ENCODE peak calls at places on chromosomes 6 and 20, in nine cellular contexts. A is astrocyte of the cerebellum; O is mucosa of gallbladder; Q is NCI-H82; L is stimulated activated CD4-positive, alpha-beta T cell treated with anti-CD3 and anti-CD28 coated beads, Interleukin-1b, Interleukin-23, amount 100 ng/mL, for 24 hours; I is right cardiac atrium; G is NCI-H2171 treated with DMSO at 0.1 percent for 48 hours; X is GM18507; T is KBM-7. N is an unnamed sample.

GRCh38 chr6:80541186-80541585 is 434.7 kb downstream of the BCKDHB start:
- DNase-seq in L (no peak), X (no peak), O (no peak), T (no peak), Q (no peak), G (no peak), A (peak; percentile 48), I (no peak), N (no peak)

GRCh38 chr6:52580905-52581304 is 4.0 kb upstream of the TRAM2 start:
- DNase-seq in Q (no peak), X (no peak), T (no peak), A (no peak), L (no peak), I (no peak), O (no peak), G (no peak), N (no peak)

GRCh38 chr20:51639206-51639832 is 96.8 kb upstream of the NFATC2 start:
- DNase-seq in T (peak; percentile 75), Q (peak; percentile 82), A (peak; percentile 54), X (no peak), L (no peak), G (peak; percentile 60), O (peak; percentile 66), I (peak; percentile 78), N (peak; percentile 28)

GRCh38 chr6:150078788-150079187 is 9.9 kb upstream of the ULBP3 start:
- DNase-seq in I (no peak), T (no peak), G (no peak), L (no peak), Q (no peak), O (no peak), X (no peak), A (no peak), N (no peak)

GRCh38 chr6:12717356-12717755 is 789 bp downstream of the PHACTR1 start:
- DNase-seq in T (no peak), G (no peak), X (no peak), Q (no peak), A (no peak), L (no peak), O (no peak), I (no peak), N (no peak)

GRCh38 chr20:50215101-50215500 is 24.5 kb downstream of the CEBPB start:
- DNase-seq in I (no peak), G (no peak), A (peak; percentile 58), T (no peak), X (no peak), L (no peak), O (no peak), Q (no peak), N (no peak)

GRCh38 chr20:52779125-52779524 is 193.0 kb upstream of the TSHZ2 start:
- DNase-seq in Q (no peak), I (no peak), O (no peak), G (no peak), X (no peak), L (no peak), A (no peak), T (no peak), N (no peak)

GRCh38 chr20:43982886-43983285 is 68.2 kb downstream of the TOX2 start:
- DNase-seq in O (no peak), T (no peak), A (no peak), X (no peak), I (no peak), L (no peak), Q (no peak), G (no peak), N (no peak)

GRCh38 chr6:18141805-18142590 is 12.9 kb downstream of the TPMT start:
- DNase-seq in I (no peak), O (no peak), T (no peak), X (no peak), G (peak; percentile 82), A (no peak), Q (peak; percentile 94), L (no peak), N (no peak)

GRCh38 chr6:84033523-84034451 is at the start of gene MRAP2:
- DNase-seq in Q (peak; percentile 32), G (peak; percentile 49), A (no peak), T (peak; percentile 49), X (no peak), O (no peak), I (peak; percentile 65), L (no peak), N (no peak)

GRCh38 chr6:17361013-17361412 is 32.4 kb upstream of the CAP2 start:
- DNase-seq in A (peak; percentile 56), T (no peak), L (no peak), G (no peak), Q (no peak), X (no peak), I (no peak), O (no peak), N (no peak)

GRCh38 chr6:156866181-156866862 is 89.1 kb downstream of the ARID1B start:
- DNase-seq in L (no peak), T (no peak), X (no peak), A (no peak), G (no peak), Q (no peak), I (no peak), O (no peak), N (no peak)

GRCh38 chr6:152380993-152381898 is 255.9 kb downstream of the SYNE1 start:
- DNase-seq in T (no peak), O (peak; percentile 72), X (no peak), Q (peak; percentile 85), I (peak; percentile 88), A (peak; percentile 90), L (no peak), G (no peak), N (no peak)

GRCh38 chr20:8631271-8631670 is 437.6 kb upstream of the PLCB4 start:
- DNase-seq in O (no peak), T (no peak), I (no peak), L (no peak), Q (no peak), G (no peak), X (no peak), A (peak; percentile 81), N (no peak)

GRCh38 chr6:169589699-169590257 is 112.1 kb downstream of the WDR27 start:
- DNase-seq in L (no peak), G (no peak), Q (no peak), X (no peak), T (peak; percentile 69), I (no peak), O (no peak), A (peak; percentile 79), N (no peak)

GRCh38 chr6:26157150-26157837 is 70.1 kb downstream of the HFE start:
- DNase-seq in Q (peak; percentile 99), A (no peak), O (peak; percentile 68), G (peak; percentile 94), I (peak; percentile 82), L (no peak), X (no peak), T (no peak), N (peak; percentile 62)

GRCh38 chr6:167676000-167676665 is 150.6 kb upstream of the AFDN start:
- DNase-seq in T (peak; percentile 5), G (no peak), Q (no peak), I (no peak), O (peak; percentile 86), X (no peak), A (no peak), L (no peak), N (no peak)

GRCh38 chr20:9068232-9068781 is 580 bp upstream of the PLCB4 start:
- DNase-seq in Q (peak; percentile 76), G (peak; percentile 75), L (no peak), I (peak; percentile 83), T (no peak), A (no peak), X (no peak), O (peak; percentile 16), N (no peak)

GRCh38 chr20:33826270-33826897 is 15.2 kb downstream of the CHMP4B start:
- DNase-seq in X (no peak), A (no peak), L (no peak), O (no peak), Q (peak; percentile 54), I (no peak), G (no peak), T (no peak), N (no peak)

GRCh38 chr6:155850408-155850841 is 394.8 kb upstream of the NOX3 start:
- DNase-seq in G (no peak), X (no peak), I (no peak), A (no peak), O (no peak), T (no peak), L (no peak), Q (no peak), N (no peak)

GRCh38 chr6:158411998-158412397 is 99.7 kb downstream of the TULP4 start:
- DNase-seq in Q (no peak), I (no peak), A (no peak), L (no peak), O (no peak), T (no peak), X (no peak), G (no peak), N (no peak)

GRCh38 chr20:63653041-63653973 is at the start of gene STMN3:
- DNase-seq in L (no peak), Q (peak; percentile 97), O (peak; percentile 87), A (peak; percentile 62), T (peak; percentile 88), I (peak; percentile 96), G (peak; percentile 98), X (peak; percentile 46), N (peak; percentile 48)

GRCh38 chr6:133646021-133646682 is 242.8 kb upstream of the TCF21 start:
- DNase-seq in A (peak; percentile 49), Q (no peak), O (no peak), G (no peak), I (no peak), L (no peak), X (no peak), T (no peak), N (no peak)

GRCh38 chr6:134584809-134585528 is 267.1 kb upstream of the SGK1 start:
- DNase-seq in X (no peak), T (no peak), O (no peak), A (no peak), L (no peak), G (peak; percentile 8), Q (no peak), I (no peak), N (no peak)

GRCh38 chr20:18412202-18412901 is 54.5 kb downstream of the DZANK1 start:
- DNase-seq in G (no peak), O (no peak), A (no peak), I (no peak), L (no peak), T (peak; percentile 51), X (no peak), Q (peak; percentile 46), N (no peak)

GRCh38 chr20:44526129-44526528 is 4.3 kb upstream of the SERINC3 start:
- DNase-seq in T (no peak), G (no peak), I (no peak), A (peak; percentile 16), X (no peak), Q (no peak), L (no peak), O (no peak), N (no peak)

N was measured in activated CD4-positive, alpha-beta T cell treated with anti-CD3 and anti-CD28 coated beads, Interleukin-2, amount 50 U/mL, for 24 hours.